ENCODE peak calls at places on chromosomes 6 and 20, in six cellular contexts. W is lung, N is fibroblast of the aortic adventitia, S is right lobe of liver, O is cardiac muscle cell, Y is astrocyte of the cerebellum. A is an unnamed sample.

GRCh38 chr6:13669476-13669875 is 42.2 kb downstream of the RANBP9 start:
- DNase-seq in W (no peak), N (no peak), S (no peak), O (no peak), Y (no peak), A (no peak)

GRCh38 chr20:36303020-36303595 is 3.0 kb upstream of the DLGAP4 start:
- DNase-seq in W (no peak), N (no peak), S (no peak), O (no peak), Y (no peak), A (no peak)

GRCh38 chr20:52054123-52054522 is 137.5 kb downstream of the ZFP64 start:
- DNase-seq in W (no peak), N (no peak), S (no peak), O (no peak), Y (no peak), A (no peak)

GRCh38 chr6:11663519-11663918 is 115.1 kb downstream of the ADTRP start:
- DNase-seq in W (no peak), N (no peak), S (no peak), O (no peak), Y (no peak), A (no peak)

GRCh38 chr6:157438611-157439109 is 57.7 kb downstream of the ZDHHC14 start:
- DNase-seq in W (no peak), N (peak; percentile 84), S (no peak), O (peak; percentile 56), Y (no peak), A (peak; percentile 22)

GRCh38 chr6:41428402-41428994 is 93.1 kb downstream of the NCR2 start:
- DNase-seq in W (no peak), N (no peak), S (no peak), O (peak; percentile 16), Y (no peak), A (peak; percentile 79)

GRCh38 chr6:159376443-159377182 is 207.4 kb downstream of the FNDC1 start:
- DNase-seq in W (no peak), N (peak; percentile 56), S (no peak), O (peak; percentile 65), Y (no peak), A (no peak)

GRCh38 chr6:11241154-11241792 is 8.8 kb upstream of the NEDD9 start:
- DNase-seq in W (no peak), N (no peak), S (no peak), O (no peak), Y (no peak), A (no peak)

GRCh38 chr20:48329676-48330644 is 497.8 kb downstream of the PREX1 start:
- DNase-seq in W (no peak), N (peak; percentile 36), S (no peak), O (peak; percentile 26), Y (no peak), A (peak; percentile 6)

GRCh38 chr6:150857906-150858365 is 7.6 kb upstream of the MTHFD1L start:
- DNase-seq in W (no peak), N (no peak), S (no peak), O (no peak), Y (no peak), A (no peak)
- H3K4me3 ChIP-seq in W (no peak overlapping the region), N (peak overlapping the region; percentile 14), S (no peak overlapping the region), O (no peak overlapping the region), Y (no peak overlapping the region), A (peak overlapping the region; percentile 25)

GRCh38 chr6:17280552-17281090 is 540 bp upstream of the RBM24 start:
- DNase-seq in W (peak; percentile 30), N (no peak), S (peak; percentile 59), O (peak; percentile 31), Y (no peak), A (no peak)
- TF ChIP-seq CTCF in W (no peak), N (no peak), S (no peak), O (peak; percentile 3), Y (peak; percentile 21), A (no peak)

DNA sequence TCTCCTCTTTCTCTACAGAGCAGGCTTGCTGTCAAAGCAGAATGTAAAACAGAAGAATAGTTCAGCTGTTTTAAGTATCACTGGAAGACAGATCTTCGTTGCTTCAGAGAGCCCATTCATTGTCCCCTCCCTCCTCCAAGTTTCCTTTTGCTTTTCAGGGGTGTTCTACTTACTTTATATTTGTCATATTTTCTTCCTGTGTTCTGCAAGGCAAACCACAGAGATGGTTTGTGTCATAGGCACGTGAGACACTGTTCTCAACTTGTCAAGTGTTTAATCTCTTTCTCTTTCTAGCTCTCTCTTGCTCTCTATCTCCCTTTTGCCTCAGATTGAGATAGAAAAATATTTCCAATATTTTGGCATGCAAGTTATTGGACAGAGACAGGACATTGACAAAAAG is 228.9 kb upstream of the DEFB112 start:
- DNase-seq in W (no peak), N (no peak), S (no peak), O (no peak), Y (no peak), A (no peak)
- H3K4me3 ChIP-seq in W (no peak overlapping the region), N (no peak overlapping the region), S (no peak overlapping the region), O (no peak overlapping the region), Y (no peak overlapping the region), A (no peak overlapping the region)

GRCh38 chr6:131597448-131597847 is 24.4 kb downstream of the ARG1 start:
- DNase-seq in W (no peak), N (no peak), S (no peak), O (peak; percentile 9), Y (no peak), A (peak; percentile 2)
- TF ChIP-seq CTCF in W (no peak), N (peak; percentile 15), S (peak; percentile 55), O (peak; percentile 39), Y (peak; percentile 42), A (peak; percentile 40)

GRCh38 chr20:63488331-63489251 is 10.3 kb downstream of the EEF1A2 start:
- DNase-seq in W (no peak), N (no peak), S (peak; percentile 46), O (no peak), Y (no peak), A (no peak)

GRCh38 chr20:63490416-63490815 is 8.5 kb downstream of the EEF1A2 start:
- DNase-seq in W (no peak), N (no peak), S (peak; percentile 36), O (no peak), Y (no peak), A (no peak)

GRCh38 chr20:63487116-63487764 is 11.6 kb downstream of the EEF1A2 start:
- DNase-seq in W (no peak), N (no peak), S (no peak), O (no peak), Y (no peak), A (no peak)

GRCh38 chr20:63486300-63486855 is 12.5 kb downstream of the EEF1A2 start:
- DNase-seq in W (no peak), N (no peak), S (no peak), O (no peak), Y (no peak), A (no peak)

GRCh38 chr20:63487781-63488241 is 11.1 kb downstream of the EEF1A2 start:
- DNase-seq in W (no peak), N (no peak), S (no peak), O (no peak), Y (no peak), A (no peak)
- H3K4me3 ChIP-seq in W (no peak overlapping the region), N (no peak overlapping the region), S (no peak overlapping the region), O (no peak overlapping the region), Y (no peak overlapping the region), A (no peak overlapping the region)

GRCh38 chr20:45933231-45934045 is 1.0 kb upstream of the PCIF1 start:
- DNase-seq in W (peak; percentile 71), N (peak; percentile 67), S (peak; percentile 80), O (peak; percentile 80), Y (peak; percentile 38), A (peak; percentile 76)
- TF ChIP-seq CTCF in W (no peak), N (peak; percentile 34), S (peak; percentile 36), O (peak; percentile 25), Y (peak; percentile 33), A (peak; percentile 35)

GRCh38 chr6:47307362-47308222 is 2.1 kb downstream of the TNFRSF21 start:
- DNase-seq in W (no peak), N (no peak), S (no peak), O (no peak), Y (no peak), A (no peak)
- H3K4me3 ChIP-seq in W (peak overlapping the region; percentile 26), N (peak overlapping the region; percentile 88), S (no peak overlapping the region), O (peak overlapping the region; percentile 71), Y (peak overlapping the region; percentile 74), A (peak overlapping the region; percentile 75)

GRCh38 chr20:56831795-56832194 is 202.7 kb downstream of the TFAP2C start:
- DNase-seq in W (no peak), N (no peak), S (no peak), O (no peak), Y (no peak), A (no peak)
- TF ChIP-seq CTCF in W (no peak), N (no peak), S (no peak), O (no peak), Y (no peak), A (no peak)

GRCh38 chr6:165987483-165988305 is 180.0 kb downstream of the TBXT start:
- DNase-seq in W (no peak), N (peak; percentile 88), S (no peak), O (peak; percentile 96), Y (peak; percentile 87), A (peak; percentile 94)
- H3K4me3 ChIP-seq in W (no peak overlapping the region), N (peak overlapping the region; percentile 70), S (no peak overlapping the region), O (peak overlapping the region; percentile 49), Y (peak overlapping the region; percentile 51), A (peak overlapping the region; percentile 65)